ENCODE peak calls at places on chromosomes 12 and 14, in six cellular contexts. T is AG10803; Z is spleen; X is upper lobe of left lung; W is CD8-positive, alpha-beta T cell; M is AG04450. D is an unnamed sample.
A peak's percentile ranks its signal among the peaks of the same experiment; 100 is the strongest.

GRCh38 chr14:74566174-74567125 is 45.6 kb downstream of the LTBP2 start:
- DNase-seq in T (no peak), Z (peak; percentile 50), X (no peak), W (no peak), M (no peak), D (no peak)

GRCh38 chr12:53215497-53215896 is 8.4 kb upstream of the ITGB7 start:
- DNase-seq in T (no peak), Z (peak; percentile 66), X (no peak), W (no peak), M (no peak), D (no peak)

GRCh38 chr14:100018482-100018881 is 46.7 kb upstream of the EVL start:
- DNase-seq in T (no peak), Z (no peak), X (no peak), W (no peak), M (no peak), D (no peak)

GRCh38 chr14:100345711-100346110 is 22.6 kb downstream of the SLC25A47 start:
- DNase-seq in T (no peak), Z (no peak), X (peak; percentile 70), W (no peak), M (no peak), D (no peak)

GRCh38 chr12:116284401-116284800 is 6.9 kb upstream of the MED13L start:
- DNase-seq in T (no peak), Z (no peak), X (no peak), W (no peak), M (no peak), D (no peak)

GRCh38 chr12:46264057-46264456 is 4.8 kb downstream of the SLC38A1 start:
- DNase-seq in T (peak; percentile 77), Z (no peak), X (no peak), W (no peak), M (no peak), D (no peak)

GRCh38 chr14:68471029-68471963 is 321.6 kb downstream of the ZFP36L1 start:
- DNase-seq in T (no peak), Z (no peak), X (no peak), W (no peak), M (no peak), D (no peak)

GRCh38 chr12:3468329-3468728 is 22.7 kb upstream of the PRMT8 start:
- DNase-seq in T (no peak), Z (no peak), X (no peak), W (no peak), M (no peak), D (no peak)

GRCh38 chr14:64715628-64716412 is 11.6 kb downstream of the PLEKHG3 start:
- DNase-seq in T (no peak), Z (no peak), X (peak; percentile 80), W (no peak), M (no peak), D (no peak)

GRCh38 chr12:10501031-10501430 is 4.7 kb upstream of the EIF2S3B start:
- DNase-seq in T (peak; percentile 21), Z (no peak), X (no peak), W (no peak), M (no peak), D (no peak)

GRCh38 chr12:122326597-122326996 is 60.3 kb upstream of the VPS33A start:
- DNase-seq in T (no peak), Z (no peak), X (no peak), W (no peak), M (no peak), D (no peak)

GRCh38 chr12:25924535-25925001 is 33.9 kb upstream of the RASSF8 start:
- DNase-seq in T (no peak), Z (no peak), X (no peak), W (no peak), M (no peak), D (no peak)

GRCh38 chr12:107748472-107748871 is 12.5 kb downstream of the PRDM4 start:
- DNase-seq in T (peak; percentile 80), Z (no peak), X (no peak), W (no peak), M (peak; percentile 38), D (no peak)

GRCh38 chr14:74257078-74257987 is 18.1 kb downstream of the VSX2 start:
- DNase-seq in T (peak; percentile 8), Z (peak; percentile 89), X (peak; percentile 93), W (peak; percentile 68), M (no peak), D (peak; percentile 60)

GRCh38 chr12:116319851-116320621 is 42.5 kb upstream of the MED13L start:
- DNase-seq in T (peak; percentile 97), Z (no peak), X (no peak), W (no peak), M (peak; percentile 81), D (no peak)

GRCh38 chr12:54217774-54218221 is 29.0 kb upstream of the SMUG1 start:
- DNase-seq in T (no peak), Z (peak; percentile 84), X (peak; percentile 86), W (no peak), M (no peak), D (no peak)

GRCh38 chr12:12721251-12721689 is 4.1 kb downstream of the CDKN1B start:
- DNase-seq in T (no peak), Z (no peak), X (no peak), W (peak; percentile 32), M (no peak), D (no peak)

GRCh38 chr12:105676694-105677093 is 346.2 kb downstream of the C12orf75 start:
- DNase-seq in T (no peak), Z (no peak), X (no peak), W (no peak), M (no peak), D (no peak)

GRCh38 chr12:107490000-107490399 is 195.6 kb upstream of the PWP1 start:
- DNase-seq in T (no peak), Z (no peak), X (no peak), W (no peak), M (no peak), D (no peak)

GRCh38 chr14:71130491-71131179 is 223.4 kb downstream of the PCNX1 start:
- DNase-seq in T (peak; percentile 53), Z (no peak), X (no peak), W (no peak), M (peak; percentile 45), D (no peak)

GRCh38 chr14:96772929-96773328 is 24.3 kb upstream of the VRK1 start:
- DNase-seq in T (no peak), Z (no peak), X (no peak), W (no peak), M (no peak), D (no peak)

GRCh38 chr14:70655110-70655826 is 13.6 kb downstream of the TTC9 start:
- DNase-seq in T (no peak), Z (peak; percentile 92), X (no peak), W (peak; percentile 72), M (no peak), D (peak; percentile 24)

GRCh38 chr12:107492393-107493134 is 193.0 kb upstream of the PWP1 start:
- DNase-seq in T (no peak), Z (no peak), X (no peak), W (no peak), M (no peak), D (no peak)

GRCh38 chr12:76547526-76547925 is 12.0 kb downstream of the OSBPL8 start:
- DNase-seq in T (peak; percentile 10), Z (no peak), X (no peak), W (no peak), M (no peak), D (no peak)

GRCh38 chr12:54020587-54020969 is 7.7 kb upstream of the HOXC6 start:
- DNase-seq in T (no peak), Z (no peak), X (no peak), W (no peak), M (no peak), D (no peak)

GRCh38 chr12:49294804-49295086 is 202 bp upstream of the PRPH start:
- DNase-seq in T (no peak), Z (no peak), X (no peak), W (no peak), M (no peak), D (no peak)

GRCh38 chr12:96487214-96487613 is 2.2 kb upstream of the CFAP54 start:
- DNase-seq in T (peak; percentile 74), Z (no peak), X (no peak), W (no peak), M (no peak), D (no peak)

GRCh38 chr14:66495214-66496098 is 9.3 kb downstream of the CCDC196 start:
- DNase-seq in T (peak; percentile 75), Z (no peak), X (no peak), W (peak; percentile 18), M (peak; percentile 27), D (no peak)

GRCh38 chr14:60744566-60744965 is 10.0 kb downstream of the MNAT1 start:
- DNase-seq in T (no peak), Z (no peak), X (no peak), W (no peak), M (no peak), D (no peak)

GRCh38 chr14:63938198-63939005 is 85.6 kb downstream of the SYNE2 start:
- DNase-seq in T (no peak), Z (no peak), X (no peak), W (peak; percentile 11), M (no peak), D (no peak)

GRCh38 chr14:23728791-23729190 is 92.6 kb downstream of the DHRS2 start:
- DNase-seq in T (no peak), Z (no peak), X (no peak), W (no peak), M (no peak), D (no peak)

GRCh38 chr12:45893240-45893639 is 97.1 kb downstream of the SCAF11 start:
- DNase-seq in T (peak; percentile 13), Z (no peak), X (no peak), W (no peak), M (no peak), D (no peak)

GRCh38 chr14:83478741-83479140 is 1945.1 kb upstream of the SEL1L start:
- DNase-seq in T (no peak), Z (no peak), X (no peak), W (no peak), M (no peak), D (no peak)

DNA sequence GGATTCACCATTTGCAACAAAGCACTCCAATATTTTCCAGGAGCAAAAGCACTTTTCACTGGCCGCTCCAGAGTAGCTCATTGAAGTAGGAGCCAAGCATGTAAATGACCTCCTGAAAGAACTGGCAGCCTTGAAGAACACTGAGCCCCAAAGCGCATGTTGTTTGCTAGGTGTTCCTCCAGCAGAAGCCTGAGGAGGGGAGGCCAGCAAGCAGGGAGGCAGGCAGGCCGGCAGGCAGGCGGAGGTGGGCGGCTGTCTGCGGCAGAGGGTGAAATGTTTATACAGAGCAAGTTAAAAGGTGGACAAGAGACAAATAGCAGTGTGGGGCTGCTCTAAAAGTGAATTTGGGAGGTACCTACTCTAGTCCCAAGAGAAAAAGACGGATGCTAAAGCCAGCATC is 439.4 kb downstream of the CCDC91 start:
- DNase-seq in T (no peak), Z (no peak), X (peak; percentile 48), W (no peak), M (no peak), D (no peak)
- TF ChIP-seq CTCF in T (no peak), Z (no peak), X (no peak), W (no peak), M (no peak), D (no peak)

GRCh38 chr12:57735952-57736742 is 2.4 kb downstream of the AGAP2 start:
- DNase-seq in T (no peak), Z (peak; percentile 58), X (peak; percentile 85), W (no peak), M (no peak), D (no peak)
- TF ChIP-seq CTCF in T (peak; percentile 33), Z (no peak), X (no peak), W (no peak), M (peak; percentile 51), D (no peak)

GRCh38 chr12:63844391-63845341 is at the start of gene SRGAP1:
- DNase-seq in T (peak; percentile 78), Z (peak; percentile 87), X (no peak), W (no peak), M (no peak), D (no peak)
- TF ChIP-seq CTCF in T (peak; percentile 42), Z (no peak), X (no peak), W (no peak), M (peak; percentile 22), D (no peak)

GRCh38 chr12:109084425-109084824 is 8.8 kb downstream of the ALKBH2 start:
- DNase-seq in T (no peak), Z (no peak), X (no peak), W (no peak), M (no peak), D (no peak)
- TF ChIP-seq CTCF in T (no peak), Z (no peak), X (no peak), W (no peak), M (no peak), D (no peak)

D was measured in natural killer cell.